ENCODE peak calls at places on chromosome 1, in five cellular contexts. G is kidney tubule cell; V is stimulated activated CD4-positive, alpha-beta T cell treated with anti-CD3 and anti-CD28 coated beads, TNF-alpha, amount 100 ng/mL, for 48 hours; D is glutamatergic neuron; N is putamen. J is an unnamed sample.
A peak's percentile ranks its signal among the peaks of the same experiment; 100 is the strongest.

GRCh38 chr1:231310391-231310934 is 27.2 kb downstream of the EXOC8 start:
- DNase-seq in G (no peak), V (no peak), D (no peak), N (no peak), J (no peak)

GRCh38 chr1:27557596-27558340 is 46.2 kb downstream of the AHDC1 start:
- DNase-seq in G (peak; percentile 76), V (no peak), D (no peak), N (no peak), J (peak; percentile 63)

GRCh38 chr1:208219659-208220282 is 24.4 kb downstream of the PLXNA2 start:
- DNase-seq in G (peak; percentile 88), V (no peak), D (no peak), N (no peak), J (peak; percentile 50)

GRCh38 chr1:207810173-207810572 is 58.3 kb downstream of the CD46 start:
- DNase-seq in G (peak; percentile 90), V (no peak), D (no peak), N (no peak), J (peak; percentile 71)

GRCh38 chr1:16275591-16275990 is 38.6 kb upstream of the CPLANE2 start:
- DNase-seq in G (peak; percentile 6), V (no peak), D (no peak), N (no peak), J (no peak)

GRCh38 chr1:98051065-98051675 is 130.3 kb upstream of the DPYD start:
- DNase-seq in G (peak; percentile 69), V (peak; percentile 44), D (peak; percentile 85), N (peak; percentile 85), J (peak; percentile 59)

GRCh38 chr1:45796381-45796780 is 7.0 kb upstream of the MAST2 start:
- DNase-seq in G (no peak), V (no peak), D (no peak), N (no peak), J (no peak)

GRCh38 chr1:53944469-53945182 is 873 bp downstream of the IFT25 start:
- DNase-seq in G (peak; percentile 14), V (no peak), D (no peak), N (no peak), J (no peak)

GRCh38 chr1:26019641-26020315 is 1.8 kb upstream of the EXTL1 start:
- DNase-seq in G (peak; percentile 26), V (no peak), D (no peak), N (no peak), J (no peak)

GRCh38 chr1:9909222-9910046 is 635 bp downstream of the CTNNBIP1 start:
- DNase-seq in G (peak; percentile 43), V (no peak), D (peak; percentile 27), N (no peak), J (no peak)

GRCh38 chr1:41905103-41905675 is 13.5 kb downstream of the HIVEP3 start:
- DNase-seq in G (no peak), V (no peak), D (no peak), N (no peak), J (no peak)